ENCODE peak calls at places on chromosomes 11 and 22, in six cellular contexts. O, Y, E, V, W and B are unnamed samples.

GRCh38 chr22:42294034-42294985 is 23.9 kb upstream of the TCF20 start:
- DNase-seq in E (peak), Y (peak), O (no peak), W (no peak), V (no peak), B (no peak)

GRCh38 chr11:44744160-44744559 is 17.4 kb downstream of the TSPAN18 start:
- DNase-seq in Y (no peak), E (no peak), W (no peak), V (no peak), O (no peak), B (no peak)

GRCh38 chr11:73998846-73999575 is 9.9 kb downstream of the UCP3 start:
- DNase-seq in Y (no peak), W (no peak), O (no peak), V (no peak), E (no peak), B (no peak)

GRCh38 chr11:57237204-57237681 is at the start of gene APLNR:
- DNase-seq in V (no peak), E (peak), W (no peak), O (no peak), Y (no peak), B (no peak)

GRCh38 chr11:61297741-61298140 is 2.6 kb upstream of the VWCE start:
- DNase-seq in E (no peak), V (no peak), O (no peak), Y (peak), W (no peak), B (no peak)

GRCh38 chr11:45025716-45026492 is 75.2 kb upstream of the TP53I11 start:
- DNase-seq in O (no peak), V (peak), E (no peak), W (no peak), Y (peak), B (peak)

GRCh38 chr11:13963169-13963948 is 836 bp downstream of the SPON1 start:
- DNase-seq in E (no peak), W (no peak), O (no peak), Y (no peak), V (peak), B (peak)

GRCh38 chr11:86676533-86677154 is 4.2 kb upstream of the ME3 start:
- DNase-seq in V (no peak), W (no peak), E (peak), Y (peak), O (no peak), B (no peak)

DNA sequence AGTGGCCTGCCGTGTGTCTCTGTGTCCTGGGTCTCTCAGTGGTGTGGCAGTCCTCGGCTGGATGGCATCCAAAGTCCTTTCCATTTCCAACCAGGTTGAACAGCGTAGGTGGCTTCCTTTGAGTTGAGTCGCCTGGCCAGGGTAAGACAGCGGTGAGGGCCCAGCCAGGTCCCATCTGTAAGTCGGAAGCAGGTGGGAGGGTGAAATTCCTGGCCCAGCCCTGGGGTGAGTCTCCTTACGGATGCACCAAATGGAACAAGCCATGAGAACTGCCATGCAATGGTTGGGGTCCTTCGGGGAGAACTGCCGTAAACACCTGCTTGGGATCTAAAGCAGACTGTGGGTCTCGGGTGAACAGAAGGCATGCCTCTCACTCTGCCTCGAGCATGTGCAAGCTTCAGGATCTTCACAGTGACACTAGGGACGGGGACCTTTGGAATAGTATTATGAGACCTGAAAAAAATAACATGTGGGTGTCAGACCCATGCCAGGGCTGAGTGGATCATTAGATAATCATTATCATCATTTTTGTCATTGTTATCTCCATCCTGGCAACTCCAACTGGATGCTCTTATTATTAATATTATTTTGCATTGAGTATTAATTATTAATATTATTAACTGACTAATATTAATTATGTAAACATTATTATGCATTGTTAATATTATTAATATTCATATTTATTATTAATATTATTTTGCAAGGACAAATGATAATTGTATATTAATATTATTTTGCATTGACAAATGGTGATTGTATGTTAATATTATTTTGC is 57.7 kb upstream of the LINC01488 start:
- DNase-seq in W (no peak), E (no peak), V (no peak), O (no peak), Y (no peak), B (no peak)
- TF ChIP-seq TAF1 in W (no peak), E (no peak), V (no peak), O (no peak), Y (no peak), B (no peak)

DNA sequence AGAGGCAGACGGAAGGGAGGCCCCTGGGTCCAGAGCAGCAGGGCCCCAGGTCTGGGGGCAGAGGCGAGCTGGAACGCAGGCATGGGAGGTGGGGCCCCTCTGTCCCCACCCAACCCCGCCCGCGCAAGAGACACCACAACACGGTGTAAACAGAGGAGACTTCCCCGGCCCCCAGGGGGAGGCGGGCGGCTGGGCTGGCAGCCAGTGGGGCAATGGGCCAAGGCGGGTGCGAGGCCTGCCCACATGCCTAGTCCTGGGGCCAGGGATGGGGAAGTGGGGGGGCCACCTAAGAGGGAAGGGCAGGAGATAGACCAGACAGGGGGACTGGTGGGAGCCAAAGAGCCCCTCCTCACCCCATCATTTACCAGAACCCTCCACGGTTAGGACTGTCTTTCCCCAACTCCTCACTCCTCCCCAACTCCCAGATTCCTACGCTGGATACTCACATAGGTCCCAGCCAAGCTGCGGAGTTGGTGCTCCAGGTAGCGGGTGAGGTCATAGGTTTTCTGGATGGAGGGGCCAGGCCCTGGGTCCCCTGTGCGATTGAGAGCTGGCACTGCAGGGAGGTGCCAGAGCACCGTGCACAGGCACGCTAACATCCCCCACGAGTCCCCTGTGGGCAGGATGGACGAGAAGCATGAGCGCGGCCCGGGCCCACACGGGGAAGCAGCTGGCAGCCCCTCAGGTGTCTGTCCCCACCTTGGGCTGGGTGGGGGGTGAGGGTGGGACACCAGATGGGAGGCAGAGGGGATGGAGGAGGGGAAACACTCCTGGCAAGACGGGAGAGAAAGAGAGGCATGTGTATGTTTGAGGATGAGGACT is 6.2 kb downstream of the CLCF1 start:
- DNase-seq in O (no peak), E (no peak), V (no peak), Y (no peak), W (no peak), B (no peak)
- TF ChIP-seq POLR2A in O (no peak), E (no peak), V (no peak), Y (no peak), W (no peak), B (no peak)

GRCh38 chr22:27531782-27532530 is 269.6 kb downstream of the MN1 start:
- DNase-seq in V (no peak), W (no peak), O (no peak), E (no peak), Y (no peak), B (no peak)

GRCh38 chr22:27533105-27533504 is 268.5 kb downstream of the MN1 start:
- DNase-seq in Y (no peak), E (no peak), W (no peak), O (no peak), V (no peak), B (no peak)

GRCh38 chr22:27535452-27535851 is 266.1 kb downstream of the MN1 start:
- DNase-seq in O (no peak), V (no peak), W (no peak), Y (no peak), E (no peak), B (no peak)

GRCh38 chr22:27537481-27537891 is 264.1 kb downstream of the MN1 start:
- DNase-seq in V (no peak), O (no peak), Y (no peak), E (no peak), W (no peak), B (no peak)

DNA sequence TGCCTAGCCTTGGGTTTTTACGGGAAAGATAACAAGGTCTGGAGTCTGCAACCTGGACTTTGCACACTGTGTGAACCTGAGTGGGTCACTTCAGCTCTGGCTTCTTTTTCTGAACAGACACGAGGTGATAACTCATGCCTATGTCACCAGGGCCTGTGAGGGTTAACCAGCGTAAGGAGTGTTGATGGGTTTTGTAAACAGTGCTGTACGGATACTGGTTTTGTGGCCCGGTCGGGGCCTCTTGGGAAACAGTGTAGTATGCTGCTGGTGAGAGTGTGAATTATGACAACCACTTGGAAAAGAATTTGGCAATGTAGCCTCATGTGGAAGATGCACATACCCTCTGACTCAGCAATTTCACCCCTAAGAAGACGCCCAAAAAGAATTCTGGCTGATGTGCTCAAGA is 266.8 kb downstream of the MN1 start:
- DNase-seq in O (no peak), V (no peak), W (no peak), Y (peak), E (no peak), B (no peak)
- TF ChIP-seq TAF1 in O (no peak), V (no peak), W (no peak), Y (no peak), E (no peak), B (no peak)

GRCh38 chr11:2578006-2578933 is 121.5 kb downstream of the KCNQ1OT1 start:
- DNase-seq in O (no peak), Y (no peak), W (no peak), E (no peak), V (no peak), B (no peak)
- TF ChIP-seq POLR2A in O (no peak), Y (no peak), W (no peak), E (no peak), V (no peak), B (no peak)

GRCh38 chr22:11598492-11599440 is 3929.2 kb upstream of the OR11H1 start:
- DNase-seq in V (no peak), O (no peak), W (no peak), Y (no peak), E (no peak), B (no peak)
- TF ChIP-seq TAF1 in V (no peak), O (no peak), W (no peak), Y (no peak), E (no peak), B (no peak)

DNA sequence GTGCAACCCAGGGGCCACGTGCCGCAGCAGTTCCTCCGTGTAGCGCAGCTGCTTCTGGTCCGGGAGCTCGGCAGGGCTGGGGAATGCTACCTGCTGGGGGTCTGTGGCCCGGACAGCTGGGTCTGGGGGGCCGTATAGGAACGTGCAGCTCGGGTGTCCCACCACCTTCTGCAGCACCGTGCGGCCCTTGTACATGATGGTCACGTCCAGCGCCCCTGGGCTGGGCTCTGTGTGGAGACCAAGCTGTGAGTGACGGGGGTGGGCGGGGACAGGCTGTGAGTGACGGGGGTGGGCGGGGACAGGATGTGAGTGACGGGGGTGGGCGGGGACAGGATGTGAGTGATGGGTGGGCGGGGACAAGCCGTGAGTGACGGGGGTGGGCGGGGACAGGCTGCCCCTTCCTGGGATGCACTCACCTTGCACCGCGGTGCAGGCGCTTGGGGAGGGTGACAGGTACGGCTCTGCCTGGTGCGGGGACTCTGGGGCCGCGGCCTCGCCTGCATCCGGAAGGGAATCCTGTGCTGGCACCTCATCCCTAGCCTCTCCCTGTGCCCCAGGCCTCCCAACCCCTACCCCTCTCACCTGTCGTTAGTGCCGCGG is 2.3 kb downstream of the IRF7 start:
- DNase-seq in Y (no peak), W (no peak), E (peak), O (peak), V (peak), B (peak)
- TF ChIP-seq POLR2A in Y (peak), W (peak), E (no peak), O (no peak), V (peak), B (peak)

GRCh38 chr11:76624515-76625379 is 45.8 kb downstream of the LRRC32 start:
- DNase-seq in Y (no peak), W (no peak), E (peak), V (no peak), O (no peak), B (no peak)

GRCh38 chr11:76626921-76627391 is 43.6 kb downstream of the LRRC32 start:
- DNase-seq in E (no peak), Y (no peak), W (peak), V (peak), O (no peak), B (peak)

GRCh38 chr11:76625787-76626186 is 44.8 kb downstream of the LRRC32 start:
- DNase-seq in O (no peak), W (no peak), V (no peak), E (no peak), Y (no peak), B (no peak)

GRCh38 chr11:76627541-76628082 is 42.9 kb downstream of the LRRC32 start:
- DNase-seq in V (no peak), O (no peak), E (no peak), Y (no peak), W (no peak), B (no peak)

GRCh38 chr11:76626266-76626665 is 44.3 kb downstream of the LRRC32 start:
- DNase-seq in E (no peak), W (no peak), Y (no peak), O (no peak), V (no peak), B (no peak)
- TF ChIP-seq TAF1 in E (no peak), W (no peak), Y (no peak), O (no peak), V (no peak), B (no peak)

DNA sequence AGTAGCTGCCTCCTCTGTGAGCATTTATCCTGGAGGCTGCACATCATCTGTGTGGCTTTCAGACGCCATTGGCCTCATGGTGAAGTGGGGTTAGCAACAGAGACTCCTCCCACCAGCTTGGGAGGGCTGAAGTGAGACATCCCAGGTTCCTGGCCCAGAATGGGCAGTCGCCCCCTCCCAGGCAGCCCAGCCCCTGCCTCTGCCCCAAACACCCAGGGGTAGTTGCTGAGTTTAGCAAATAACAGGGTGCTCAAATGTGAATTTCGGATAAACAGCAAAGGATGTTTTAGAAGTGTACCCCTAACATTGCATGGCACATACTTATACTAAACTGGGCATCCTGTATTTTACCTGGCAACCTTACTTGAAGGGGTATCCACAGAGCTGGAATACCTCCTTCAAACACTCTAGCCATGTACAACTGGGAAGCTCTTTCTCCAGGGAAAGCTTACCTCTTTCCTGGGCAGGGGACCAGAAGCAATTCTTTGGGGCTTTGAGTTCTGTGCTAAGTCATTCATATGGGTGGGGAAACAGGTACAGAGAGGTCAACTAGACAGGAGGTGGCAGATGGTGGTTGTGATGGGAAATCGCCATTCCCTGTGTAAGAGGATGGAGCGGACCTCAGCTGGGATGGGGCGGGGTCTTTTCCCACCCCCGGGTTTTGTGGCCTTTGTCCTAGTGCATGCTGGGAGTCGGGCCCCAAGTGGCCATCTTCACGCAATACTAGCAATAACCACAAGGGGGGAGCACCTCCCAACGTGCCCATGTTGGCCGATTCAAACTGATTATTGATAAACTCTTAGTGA is 19.3 kb downstream of the MTFP1 start:
- DNase-seq in V (no peak), W (no peak), Y (peak), E (peak), O (peak), B (peak)
- TF ChIP-seq POLR2A in V (peak), W (peak), Y (no peak), E (peak), O (no peak), B (peak)

GRCh38 chr11:27696961-27697360 is 3.3 kb downstream of the BDNF start:
- DNase-seq in E (no peak), O (no peak), Y (no peak), W (no peak), V (no peak), B (no peak)

GRCh38 chr11:27697679-27698275 is 2.5 kb downstream of the BDNF start:
- DNase-seq in Y (no peak), O (no peak), E (no peak), W (no peak), V (no peak), B (no peak)

GRCh38 chr11:27693398-27693797 is 6.9 kb downstream of the BDNF start:
- DNase-seq in O (no peak), Y (no peak), E (no peak), V (no peak), W (no peak), B (no peak)

GRCh38 chr11:27696112-27696511 is 4.1 kb downstream of the BDNF start:
- DNase-seq in O (no peak), V (no peak), W (no peak), E (no peak), Y (no peak), B (no peak)

DNA sequence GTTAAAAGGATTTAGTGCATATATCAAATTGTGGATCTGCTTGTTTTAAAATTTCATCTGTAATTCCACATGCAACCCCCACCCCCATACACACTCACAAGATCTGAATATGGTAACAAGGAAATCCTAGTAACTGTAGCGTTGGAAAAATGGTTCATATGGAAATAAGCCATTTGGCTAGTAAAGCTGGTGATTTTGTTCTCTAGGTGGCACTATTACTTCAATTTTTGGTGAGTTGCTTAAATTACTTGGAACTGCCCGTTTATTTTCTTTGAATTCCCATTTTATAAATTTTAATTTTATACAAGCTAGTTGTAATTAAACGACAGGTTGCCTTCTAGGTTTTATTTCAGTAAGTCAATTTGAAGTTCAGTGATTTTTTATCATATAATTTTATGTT is 5.3 kb downstream of the BDNF start:
- DNase-seq in Y (no peak), W (no peak), E (peak), V (no peak), O (no peak), B (no peak)
- TF ChIP-seq TAF1 in Y (no peak), W (no peak), E (no peak), V (no peak), O (no peak), B (no peak)